ENCODE peak calls at places on chromosome 2, in nine cellular contexts. Y is AG09309, B is GM13976, T is progenitor cell of endocrine pancreas, A is retinal pigment epithelial cell, R is psoas muscle, W is HepG2, E is GM12865, U is lower leg skin. S is an unnamed sample.

GRCh38 chr2:16135913-16136310 is 195.6 kb downstream of the MYCN start:
- DNase-seq in Y (no peak), B (no peak), T (no peak), A (no peak), R (no peak), W (no peak), E (no peak), U (no peak), S (no peak)

GRCh38 chr2:161070693-161071479 is 89.3 kb upstream of the TANK start:
- DNase-seq in Y (no peak), B (no peak), T (no peak), A (no peak), R (no peak), W (no peak), E (no peak), U (no peak), S (no peak)

GRCh38 chr2:239177908-239178307 is 222.9 kb downstream of the HDAC4 start:
- DNase-seq in Y (no peak), B (no peak), T (no peak), A (no peak), R (no peak), W (no peak), E (no peak), U (no peak), S (peak)

GRCh38 chr2:162184362-162184761 is 32.3 kb upstream of the GCG start:
- DNase-seq in Y (no peak), B (no peak), T (no peak), A (no peak), R (no peak), W (no peak), E (no peak), U (no peak), S (no peak)

GRCh38 chr2:197915548-197916265 is 111.3 kb downstream of the PLCL1 start:
- DNase-seq in Y (peak), B (no peak), T (no peak), A (no peak), R (no peak), W (no peak), E (no peak), U (no peak), S (no peak)

GRCh38 chr2:190607014-190607597 is 41.8 kb upstream of the NAB1 start:
- DNase-seq in Y (no peak), B (no peak), T (no peak), A (no peak), R (no peak), W (no peak), E (no peak), U (no peak), S (no peak)

GRCh38 chr2:200104015-200104414 is 148.6 kb downstream of the MAIP1 start:
- DNase-seq in Y (no peak), B (no peak), T (no peak), A (no peak), R (no peak), W (no peak), E (no peak), U (no peak), S (no peak)

GRCh38 chr2:175111200-175111657 is 56.8 kb downstream of the ATF2 start:
- DNase-seq in Y (peak), B (peak), T (no peak), A (peak), R (no peak), W (peak), E (peak), U (no peak), S (no peak)

GRCh38 chr2:177917169-177917568 is 155.4 kb downstream of the PDE11A start:
- DNase-seq in Y (no peak), B (no peak), T (no peak), A (no peak), R (no peak), W (no peak), E (no peak), U (no peak), S (no peak)

GRCh38 chr2:15889800-15890498 is 50.4 kb upstream of the MYCN start:
- DNase-seq in Y (no peak), B (no peak), T (no peak), A (no peak), R (no peak), W (no peak), E (peak), U (no peak), S (peak)

GRCh38 chr2:130302164-130302886 is 40.4 kb upstream of the IMP4 start:
- DNase-seq in Y (no peak), B (no peak), T (no peak), A (no peak), R (no peak), W (no peak), E (peak), U (no peak), S (no peak)

GRCh38 chr2:27489118-27489497 is 435 bp downstream of the IFT172 start:
- DNase-seq in Y (no peak), B (no peak), T (no peak), A (peak), R (no peak), W (peak), E (peak), U (no peak), S (no peak)
- TF ChIP-seq CTCF in Y (no peak), B (no peak), T (no peak), A (peak), R (no peak), W (peak), E (no peak), U (no peak), S (no peak)

DNA sequence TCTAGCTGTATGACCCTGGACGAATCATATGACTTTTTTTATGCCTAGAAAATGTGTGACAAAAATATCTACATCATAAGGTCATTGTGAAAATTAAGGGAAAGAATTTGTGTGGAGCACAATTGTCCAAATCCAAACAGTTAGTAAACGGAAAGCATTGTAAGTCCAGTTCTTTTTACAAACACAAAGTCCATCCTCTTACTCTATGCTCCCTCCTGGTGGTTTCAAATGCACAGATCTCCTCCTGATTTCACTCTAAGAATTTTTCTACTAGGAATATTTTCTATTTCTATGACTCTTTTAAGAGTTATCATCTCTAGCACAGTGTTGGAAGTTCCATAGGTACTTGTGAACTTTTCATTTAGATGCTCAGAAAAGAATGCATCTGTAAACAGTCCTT is 125.2 kb upstream of the ARL5A start:
- DNase-seq in Y (no peak), B (no peak), T (no peak), A (no peak), R (no peak), W (no peak), E (no peak), U (no peak), S (no peak)
- TF ChIP-seq CTCF in Y (no peak), B (no peak), T (no peak), A (peak), R (no peak), W (peak), E (no peak), U (no peak), S (no peak)

DNA sequence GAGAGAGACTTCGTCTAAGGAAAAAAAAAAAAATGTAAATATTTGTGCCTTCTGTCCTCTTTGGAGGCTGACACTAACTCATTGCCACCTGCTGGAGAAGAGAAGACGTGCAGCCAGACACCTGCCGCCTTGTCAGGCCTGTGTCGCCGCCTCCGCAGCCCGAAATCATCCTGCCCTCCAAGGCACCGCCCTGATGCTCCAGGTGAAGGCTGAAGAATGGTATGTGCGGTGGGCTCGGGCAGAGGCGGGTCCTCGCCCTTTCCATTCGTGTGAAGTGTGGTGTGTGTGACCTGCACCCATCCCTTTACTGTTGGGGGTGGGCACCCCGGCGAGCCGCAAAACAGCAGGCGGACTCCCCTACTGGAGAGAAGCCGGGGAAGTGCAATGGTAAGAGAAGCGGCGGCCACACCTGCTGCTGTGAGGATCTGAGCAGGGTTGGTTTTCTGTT is 60.4 kb downstream of the FAM161A start:
- DNase-seq in Y (peak), B (peak), T (peak), A (no peak), R (peak), W (peak), E (peak), U (peak), S (peak)
- TF ChIP-seq CTCF in Y (peak), B (peak), T (peak), A (peak), R (peak), W (peak), E (peak), U (no peak), S (peak)

DNA sequence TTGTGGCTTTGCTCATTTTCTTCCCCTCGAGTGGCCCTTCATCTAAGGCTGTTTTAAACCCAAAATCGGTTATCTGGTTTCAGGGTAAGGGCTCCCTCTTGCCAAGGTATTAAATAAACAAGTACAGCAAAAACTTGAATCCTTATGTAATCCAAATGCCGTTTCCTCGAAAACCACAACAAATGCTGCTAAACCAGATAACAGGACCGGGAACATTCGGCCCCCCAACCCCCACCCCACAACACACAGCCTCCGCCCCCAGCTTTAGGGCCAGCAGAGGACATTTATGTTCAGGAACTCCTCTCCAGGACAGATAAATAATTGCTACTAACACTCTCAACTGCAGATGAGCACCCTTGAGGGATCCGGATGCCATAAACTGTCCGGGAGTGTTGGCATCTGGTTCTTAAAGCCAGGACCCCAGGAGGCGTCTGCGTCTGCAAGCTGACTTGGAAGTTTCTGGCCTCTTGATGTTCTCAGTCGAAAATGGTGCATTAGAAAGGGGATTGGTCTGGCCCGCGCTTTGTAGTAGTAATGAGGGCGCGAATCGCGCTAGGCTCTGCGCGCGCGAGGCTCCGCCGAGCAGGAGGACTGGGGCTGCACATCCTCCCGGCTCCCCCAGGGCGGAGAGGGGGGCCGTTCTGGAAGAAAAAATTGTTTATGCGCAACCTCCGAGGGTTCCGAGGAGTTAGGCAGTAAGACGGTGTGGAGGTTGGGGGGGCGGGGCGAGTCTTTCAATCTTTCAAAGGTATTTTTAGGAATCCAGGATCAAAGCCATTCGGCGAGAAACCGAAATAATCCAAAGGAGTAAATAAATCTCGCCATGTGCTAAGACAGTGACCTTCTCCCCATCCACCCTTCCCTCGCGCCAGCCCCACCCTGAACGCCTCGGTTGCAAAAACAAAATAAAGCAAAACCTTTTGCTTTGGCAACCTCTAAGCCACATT is 3.9 kb upstream of the ID2 start:
- DNase-seq in Y (no peak), B (no peak), T (no peak), A (no peak), R (no peak), W (peak), E (peak), U (peak), S (peak)
- TF ChIP-seq CTCF in Y (no peak), B (no peak), T (no peak), A (no peak), R (no peak), W (peak), E (no peak), U (no peak), S (no peak)

GRCh38 chr2:226797989-226798421 is 1.6 kb downstream of the IRS1 start:
- DNase-seq in Y (no peak), B (no peak), T (no peak), A (no peak), R (peak), W (no peak), E (no peak), U (no peak), S (peak)

GRCh38 chr2:226799211-226799975 is at the start of gene IRS1:
- DNase-seq in Y (no peak), B (peak), T (peak), A (peak), R (peak), W (peak), E (peak), U (peak), S (peak)

GRCh38 chr2:226800941-226801784 is 1.5 kb upstream of the IRS1 start:
- DNase-seq in Y (no peak), B (peak), T (peak), A (peak), R (peak), W (peak), E (peak), U (peak), S (peak)

GRCh38 chr2:226798422-226799210 is 1.0 kb downstream of the IRS1 start:
- DNase-seq in Y (no peak), B (peak), T (no peak), A (no peak), R (peak), W (no peak), E (peak), U (peak), S (peak)

GRCh38 chr2:226799976-226800940 is 638 bp upstream of the IRS1 start:
- DNase-seq in Y (no peak), B (peak), T (no peak), A (no peak), R (no peak), W (peak), E (no peak), U (peak), S (peak)
- TF ChIP-seq CTCF in Y (no peak), B (no peak), T (no peak), A (no peak), R (no peak), W (peak), E (no peak), U (no peak), S (no peak)

GRCh38 chr2:70094171-70094977 is 7.1 kb downstream of the PCBP1 start:
- DNase-seq in Y (no peak), B (no peak), T (no peak), A (no peak), R (no peak), W (peak), E (peak), U (no peak), S (no peak)
- TF ChIP-seq CTCF in Y (no peak), B (no peak), T (no peak), A (no peak), R (no peak), W (peak), E (peak), U (no peak), S (no peak)

GRCh38 chr2:234691226-234691600 is 194.3 kb upstream of the ARL4C start:
- DNase-seq in Y (no peak), B (no peak), T (no peak), A (no peak), R (no peak), W (no peak), E (no peak), U (no peak), S (no peak)

GRCh38 chr2:234699456-234699855 is 202.6 kb upstream of the ARL4C start:
- DNase-seq in Y (no peak), B (no peak), T (no peak), A (no peak), R (no peak), W (no peak), E (no peak), U (no peak), S (no peak)

GRCh38 chr2:234694244-234695013 is 197.5 kb upstream of the ARL4C start:
- DNase-seq in Y (no peak), B (no peak), T (no peak), A (peak), R (no peak), W (peak), E (no peak), U (no peak), S (no peak)

GRCh38 chr2:234691968-234692955 is 195.4 kb upstream of the ARL4C start:
- DNase-seq in Y (no peak), B (no peak), T (no peak), A (no peak), R (no peak), W (peak), E (no peak), U (no peak), S (no peak)

DNA sequence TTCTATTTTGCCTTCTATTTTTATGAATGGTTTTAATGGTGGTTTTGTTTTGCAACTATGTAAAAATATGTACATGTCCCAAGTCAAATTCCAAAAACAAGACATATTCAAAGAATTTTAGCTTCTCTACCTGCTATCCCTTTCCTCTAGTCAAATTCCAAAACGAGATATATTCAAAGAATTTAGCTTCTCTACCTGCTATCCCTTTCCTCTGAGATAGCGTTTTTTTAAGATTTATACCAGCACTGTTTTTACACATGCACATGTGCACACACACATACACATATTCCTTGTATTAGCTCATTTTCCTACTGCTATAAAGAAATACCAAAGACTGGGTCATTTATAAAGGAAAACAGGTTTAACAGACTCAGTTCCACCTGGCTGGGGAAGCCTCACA is 199.1 kb upstream of the ARL4C start:
- DNase-seq in Y (no peak), B (no peak), T (no peak), A (no peak), R (no peak), W (no peak), E (no peak), U (no peak), S (no peak)
- TF ChIP-seq CTCF in Y (no peak), B (no peak), T (no peak), A (no peak), R (no peak), W (no peak), E (no peak), U (no peak), S (no peak)

GRCh38 chr2:104447831-104448434 is 406.0 kb upstream of the POU3F3 start:
- DNase-seq in Y (no peak), B (no peak), T (no peak), A (no peak), R (no peak), W (no peak), E (no peak), U (no peak), S (no peak)
- TF ChIP-seq CTCF in Y (no peak), B (no peak), T (peak), A (no peak), R (no peak), W (peak), E (no peak), U (no peak), S (peak)